ENCODE peak calls at places on chromosomes 5 and 9, in four cellular contexts. C is MM.1S, N is SK-N-MC, F is GM12878. L is an unnamed sample.

GRCh38 chr5:18699681-18700080 is 1065.4 kb downstream of the TAF11L14 start:
- DNase-seq in C (no peak), N (no peak), F (no peak), L (no peak)

GRCh38 chr5:77086611-77087483 is at the start of gene ZBED3:
- DNase-seq in C (peak; percentile 54), N (peak; percentile 51), F (peak; percentile 30), L (peak; percentile 89)

GRCh38 chr9:71472400-71472799 is 295.9 kb downstream of the CEMIP2 start:
- DNase-seq in C (no peak), N (no peak), F (no peak), L (peak; percentile 58)

GRCh38 chr5:115295775-115296129 is 702 bp downstream of the CCDC112 start:
- DNase-seq in C (no peak), N (no peak), F (no peak), L (no peak)

GRCh38 chr5:392431-392988 is 50.5 kb upstream of the EXOC3 start:
- DNase-seq in C (no peak), N (no peak), F (peak; percentile 95), L (peak; percentile 63)

GRCh38 chr9:134276463-134277245 is 49.6 kb upstream of the RXRA start:
- DNase-seq in C (no peak), N (no peak), F (no peak), L (no peak)

GRCh38 chr5:123549256-123549904 is 37.4 kb downstream of the CSNK1G3 start:
- DNase-seq in C (peak; percentile 93), N (no peak), F (peak; percentile 85), L (no peak)

GRCh38 chr5:127916875-127917573 is 166.5 kb upstream of the SLC12A2 start:
- DNase-seq in C (peak; percentile 30), N (no peak), F (no peak), L (no peak)

GRCh38 chr5:68533051-68533450 is 317.5 kb downstream of the PIK3R1 start:
- DNase-seq in C (no peak), N (no peak), F (no peak), L (no peak)

GRCh38 chr5:68534131-68534940 is 318.8 kb downstream of the PIK3R1 start:
- DNase-seq in C (no peak), N (no peak), F (no peak), L (peak; percentile 49)

GRCh38 chr5:68529581-68529980 is 314.0 kb downstream of the PIK3R1 start:
- DNase-seq in C (no peak), N (no peak), F (no peak), L (no peak)

GRCh38 chr5:68533571-68534051 is 318.1 kb downstream of the PIK3R1 start:
- DNase-seq in C (no peak), N (no peak), F (no peak), L (no peak)

DNA sequence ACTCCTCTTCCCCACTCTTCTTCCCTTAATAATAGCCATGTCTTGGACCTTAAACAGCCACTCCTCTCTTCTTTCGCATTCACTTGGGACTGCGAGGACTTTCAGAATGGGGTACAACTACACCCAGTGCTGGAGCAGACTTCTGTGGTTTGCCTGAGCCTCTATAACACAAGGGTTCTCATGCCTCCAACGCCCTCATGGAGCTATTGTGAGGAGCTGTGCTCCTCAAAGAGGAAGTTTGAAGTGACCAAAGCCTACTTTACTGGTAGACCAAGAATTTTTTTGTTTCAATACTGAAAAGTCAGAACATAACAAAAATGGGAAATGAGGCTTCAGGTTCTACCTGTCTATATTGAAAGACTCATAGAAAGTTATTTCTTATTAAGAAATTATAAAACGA is 316.4 kb downstream of the PIK3R1 start:
- DNase-seq in C (no peak), N (no peak), F (no peak), L (no peak)
- H3K27ac ChIP-seq in C (no peak overlapping the region), N (no peak overlapping the region), F (no peak overlapping the region), L (no peak overlapping the region)

DNA sequence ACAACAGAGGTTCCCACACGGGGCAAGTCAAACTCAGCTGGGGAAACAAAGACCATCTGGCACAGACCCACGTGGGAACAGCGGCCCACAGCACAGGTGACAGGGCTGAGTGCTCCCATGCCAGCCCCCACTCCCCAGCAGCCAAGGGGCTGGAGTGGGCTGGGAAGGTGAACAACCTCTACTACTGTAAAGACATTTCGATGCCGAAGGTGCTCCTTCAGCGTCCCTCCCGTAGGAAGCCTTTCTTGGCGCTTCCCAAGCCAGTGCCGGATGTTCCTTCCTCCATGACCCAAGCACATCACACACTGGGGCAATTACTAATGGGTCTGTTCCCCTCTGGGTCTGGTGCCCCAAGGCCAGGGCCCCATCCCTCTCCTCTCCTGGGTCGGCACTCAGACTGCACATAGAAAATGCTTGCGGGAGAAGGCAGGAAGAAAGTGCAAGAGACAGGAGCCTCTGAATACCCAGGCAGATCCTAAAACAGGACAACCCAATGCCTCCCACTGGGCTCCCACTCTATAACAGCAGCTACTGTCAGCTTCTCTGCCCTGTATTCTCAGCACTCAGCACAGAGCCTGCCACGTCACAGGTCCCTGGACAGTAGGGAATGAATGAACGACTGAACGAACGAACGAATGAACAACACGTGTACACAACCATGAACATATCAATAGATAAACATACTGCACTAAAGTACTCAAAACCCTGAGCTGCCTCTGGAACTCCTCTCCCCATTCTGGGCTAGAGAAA is 77.0 kb upstream of the LRRTM2 start:
- DNase-seq in C (no peak), N (no peak), F (no peak), L (no peak)
- H3K9ac ChIP-seq in C (no peak overlapping the region), N (no peak overlapping the region), F (no peak overlapping the region), L (no peak overlapping the region)

DNA sequence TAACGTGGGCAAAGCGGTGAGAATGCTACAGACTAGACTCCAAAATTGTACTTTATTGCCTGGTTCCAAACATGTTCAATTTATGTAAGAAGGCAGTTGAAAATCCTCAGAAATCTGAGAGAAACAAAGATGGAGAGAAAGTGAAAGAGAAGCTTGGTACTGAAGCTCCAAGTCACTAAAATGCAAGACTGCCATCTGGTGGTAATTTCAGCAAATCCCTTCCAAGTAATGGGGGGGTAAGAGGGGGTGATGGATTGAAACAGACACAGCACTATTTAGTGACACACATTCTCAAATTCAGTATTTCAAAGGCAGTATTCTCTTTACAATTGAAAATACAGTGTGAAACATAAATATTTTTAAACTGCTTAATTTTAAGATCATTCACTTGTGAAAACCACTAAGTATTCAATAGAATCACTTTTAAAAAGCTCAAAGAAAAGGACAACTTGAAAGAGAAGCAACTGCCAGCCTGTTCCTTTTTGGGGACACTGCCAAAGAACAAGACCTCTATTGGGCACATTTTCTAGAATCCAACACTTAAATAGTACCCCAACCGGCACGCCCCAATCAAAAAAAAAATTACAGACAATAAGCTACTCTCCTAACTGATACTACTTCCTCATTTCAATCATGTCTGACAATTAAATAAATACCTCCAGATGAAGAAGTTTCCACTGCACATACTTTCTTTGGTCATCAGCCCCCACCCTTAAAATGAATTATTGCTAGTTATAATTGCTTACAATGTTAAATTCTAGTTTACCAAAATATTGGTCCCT is 131.5 kb downstream of the AGTPBP1 start:
- DNase-seq in C (peak; percentile 82), N (peak; percentile 39), F (peak; percentile 44), L (peak; percentile 65)
- H3K4me3 ChIP-seq in C (peak overlapping the region; percentile 33), N (no peak overlapping the region), F (no peak overlapping the region), L (no peak overlapping the region)

GRCh38 chr9:137716694-137717287 is 98.0 kb downstream of the EHMT1 start:
- DNase-seq in C (no peak), N (no peak), F (no peak), L (no peak)
- H3K27ac ChIP-seq in C (no peak overlapping the region), N (no peak overlapping the region), F (no peak overlapping the region), L (no peak overlapping the region)

DNA sequence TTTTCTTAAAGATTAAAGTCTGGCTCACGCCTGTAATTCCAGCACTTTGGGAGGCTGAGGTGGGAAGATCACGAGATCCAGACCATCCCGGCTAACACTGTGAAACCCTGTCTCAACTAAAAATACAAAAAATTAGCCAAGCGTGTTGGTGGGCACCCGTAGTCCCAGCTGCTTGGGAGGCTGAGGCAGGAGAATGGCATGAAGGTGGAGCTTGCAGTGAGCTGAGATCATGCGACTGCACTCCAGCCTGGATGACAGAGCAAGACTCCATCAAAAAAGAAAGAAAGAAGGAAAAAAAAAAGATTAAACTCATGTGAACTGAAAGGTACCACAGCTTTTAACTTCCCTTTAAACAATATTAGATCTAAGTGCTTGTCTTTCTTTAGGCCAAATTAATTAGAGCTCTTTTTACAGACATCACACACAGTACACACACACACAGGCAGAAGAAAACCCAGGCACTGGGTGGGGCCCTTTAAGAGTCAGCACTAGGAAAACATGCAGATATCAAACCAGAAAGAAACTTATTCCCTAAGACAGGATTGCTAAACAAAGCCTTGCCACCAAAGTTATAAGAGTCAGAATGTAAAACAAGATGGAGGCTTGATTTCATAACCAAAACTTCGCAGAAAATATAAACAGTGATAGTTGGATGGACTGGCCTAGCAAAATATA is 29.3 kb upstream of the UHRF2 start:
- DNase-seq in C (no peak), N (no peak), F (no peak), L (no peak)
- H3K9ac ChIP-seq in C (no peak overlapping the region), N (no peak overlapping the region), F (no peak overlapping the region), L (no peak overlapping the region)

GRCh38 chr9:124040935-124041816 is 29.6 kb downstream of the LHX2 start:
- DNase-seq in C (peak; percentile 10), N (no peak), F (no peak), L (peak; percentile 88)
- H3K4me3 ChIP-seq in C (no peak overlapping the region), N (peak overlapping the region; percentile 9), F (peak overlapping the region; percentile 28), L (peak overlapping the region; percentile 72)

DNA sequence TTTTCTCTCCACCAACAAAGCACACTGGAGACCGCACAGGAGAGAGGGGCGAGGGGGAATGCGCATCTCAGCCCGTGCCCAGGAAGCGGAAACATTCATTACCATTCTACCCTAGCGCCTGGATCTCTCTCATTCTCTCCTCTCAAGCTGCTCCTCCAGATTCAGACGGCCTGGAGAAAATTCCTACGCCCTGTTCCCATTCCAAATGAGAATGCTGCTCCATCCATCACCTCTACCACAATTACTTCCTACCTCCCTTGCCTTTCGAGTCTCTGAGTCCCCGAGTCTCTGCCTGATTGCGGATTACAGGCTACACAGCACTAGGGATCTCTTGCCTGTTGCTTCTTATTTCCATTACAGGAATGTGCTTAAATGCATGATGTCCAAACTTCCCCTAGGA is 6.7 kb downstream of the DDX31 start:
- DNase-seq in C (no peak), N (no peak), F (no peak), L (peak; percentile 63)
- H3K27ac ChIP-seq in C (no peak overlapping the region), N (no peak overlapping the region), F (no peak overlapping the region), L (no peak overlapping the region)

DNA sequence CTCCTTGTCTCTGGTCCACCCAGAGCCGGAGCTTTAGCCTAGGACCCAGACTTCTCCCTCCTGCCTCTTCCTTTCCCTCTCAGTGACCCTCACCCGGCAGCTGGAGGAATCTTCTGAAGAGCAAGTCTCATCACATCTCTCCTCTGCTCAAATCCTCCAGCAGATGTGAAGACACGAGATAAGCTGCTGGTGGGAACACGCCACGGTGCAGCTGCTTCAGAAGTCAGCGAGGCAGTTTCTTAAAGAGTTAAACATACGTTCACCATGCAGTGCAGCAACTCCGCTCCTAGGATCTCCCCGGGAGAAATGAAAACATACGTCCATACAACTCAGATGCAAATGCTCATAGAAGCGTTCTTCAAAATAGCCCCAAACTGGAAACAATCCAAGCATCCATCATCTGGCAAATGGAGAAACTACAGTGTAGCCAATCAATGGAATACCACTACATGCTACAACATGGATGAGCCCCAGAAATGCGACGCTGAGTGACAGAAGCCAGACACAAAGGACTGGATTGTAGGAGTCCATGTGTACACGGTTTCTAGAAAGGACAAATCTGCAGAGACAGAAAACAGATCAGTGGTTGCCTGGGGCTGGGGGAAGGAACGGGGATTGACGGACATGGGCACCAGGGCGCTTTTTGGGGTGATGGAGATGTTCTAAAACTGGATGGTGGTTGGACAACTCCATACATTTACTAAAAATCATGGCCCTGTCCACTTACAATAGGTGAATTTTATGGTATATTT is 150.6 kb downstream of the COL23A1 start:
- DNase-seq in C (no peak), N (no peak), F (no peak), L (no peak)
- H3K9ac ChIP-seq in C (no peak overlapping the region), N (no peak overlapping the region), F (no peak overlapping the region), L (no peak overlapping the region)